ENCODE peak calls at places on chromosomes 7 and 10, in four cellular contexts. E, Q, W and F are unnamed samples.
A peak's percentile ranks its signal among the peaks of the same experiment; 100 is the strongest.

GRCh38 chr7:18820981-18821380 is 296.5 kb downstream of the TWIST1 start:
- DNase-seq in W (no peak), E (no peak), Q (no peak), F (no peak)

GRCh38 chr10:120823251-120823650 is 27.9 kb upstream of the WDR11 start:
- DNase-seq in W (no peak), E (no peak), Q (no peak), F (no peak)

GRCh38 chr7:124100190-124100589 is 67.3 kb upstream of the TMEM229A start:
- DNase-seq in E (no peak), Q (no peak), W (no peak), F (no peak)

GRCh38 chr7:110224643-110225042 is 866.3 kb upstream of the LRRN3 start:
- DNase-seq in E (no peak), Q (no peak), W (no peak), F (no peak)

GRCh38 chr7:100901921-100902332 is 6.2 kb upstream of the ACHE start:
- DNase-seq in E (no peak), W (no peak), Q (no peak), F (no peak)

GRCh38 chr7:20152511-20152910 is 64.7 kb downstream of the MACC1 start:
- DNase-seq in Q (no peak), E (no peak), W (no peak), F (no peak)

GRCh38 chr10:22580711-22581110 is 133.7 kb downstream of the PIP4K2A start:
- DNase-seq in E (no peak), Q (no peak), W (no peak), F (no peak)

GRCh38 chr7:83005410-83005809 is 157.3 kb downstream of the PCLO start:
- DNase-seq in W (no peak), E (no peak), Q (peak; percentile 7), F (no peak)

GRCh38 chr7:14738086-14738485 is 164.5 kb downstream of the DGKB start:
- DNase-seq in W (no peak), Q (no peak), E (no peak), F (no peak)

GRCh38 chr10:108598320-108598695 is 1325.0 kb downstream of the XPNPEP1 start:
- DNase-seq in W (no peak), E (no peak), Q (no peak), F (no peak)

GRCh38 chr10:51886438-51887068 is 187.2 kb upstream of the CSTF2T start:
- DNase-seq in Q (no peak), E (no peak), W (no peak), F (no peak)

GRCh38 chr10:118564652-118565051 is 30.8 kb downstream of the PRLHR start:
- DNase-seq in W (no peak), E (no peak), Q (no peak), F (peak; percentile 40)

GRCh38 chr10:26048756-26049155 is 114.7 kb downstream of the MYO3A start:
- DNase-seq in Q (no peak), W (no peak), E (no peak), F (no peak)

GRCh38 chr10:26046073-26046684 is 112.2 kb downstream of the MYO3A start:
- DNase-seq in W (no peak), E (no peak), Q (no peak), F (no peak)

GRCh38 chr10:26043469-26043868 is 109.4 kb downstream of the MYO3A start:
- DNase-seq in E (no peak), W (no peak), Q (no peak), F (no peak)

GRCh38 chr10:26044123-26044749 is 110.2 kb downstream of the MYO3A start:
- DNase-seq in E (no peak), Q (no peak), W (no peak), F (no peak)
- H3K4me3 ChIP-seq in E (no peak overlapping the region), Q (no peak overlapping the region), W (no peak overlapping the region), F (no peak overlapping the region)

DNA sequence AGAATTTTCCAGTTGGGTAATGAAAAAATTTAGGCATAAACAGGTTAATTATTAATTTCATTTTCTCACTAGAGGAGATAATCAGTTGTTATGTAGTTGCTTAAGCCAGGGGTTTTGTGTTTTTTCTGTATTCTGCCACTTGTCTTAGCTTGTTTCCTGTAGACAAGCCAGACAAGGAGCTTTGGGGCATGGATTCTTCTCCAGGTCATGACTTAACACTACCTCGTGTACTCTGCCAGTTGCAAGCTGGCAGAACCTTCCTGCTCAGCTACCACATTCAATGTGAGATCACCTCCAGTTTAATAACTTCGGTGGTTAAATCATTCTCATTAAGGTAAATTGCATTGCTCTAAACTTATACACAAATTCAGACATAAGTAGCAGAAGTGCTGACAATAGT is 1.8 kb downstream of the CCM2 start:
- DNase-seq in Q (no peak), W (no peak), E (no peak), F (no peak)
- H3K4me3 ChIP-seq in Q (no peak overlapping the region), W (peak overlapping the region; percentile 82), E (no peak overlapping the region), F (no peak overlapping the region)

GRCh38 chr10:11444531-11445228 is 166.8 kb downstream of the USP6NL start:
- DNase-seq in Q (no peak), W (no peak), E (no peak), F (no peak)
- H3K4me3 ChIP-seq in Q (no peak overlapping the region), W (no peak overlapping the region), E (no peak overlapping the region), F (no peak overlapping the region)

GRCh38 chr10:101228682-101229274 is 485 bp downstream of the LBX1 start:
- DNase-seq in W (no peak), Q (no peak), E (no peak), F (no peak)

GRCh38 chr10:101231092-101231491 is 1.8 kb upstream of the LBX1 start:
- DNase-seq in W (no peak), E (no peak), Q (no peak), F (no peak)

GRCh38 chr10:101230185-101230917 is 1.1 kb upstream of the LBX1 start:
- DNase-seq in Q (no peak), E (no peak), W (no peak), F (no peak)

GRCh38 chr10:101227765-101228681 is 1.2 kb downstream of the LBX1 start:
- DNase-seq in Q (no peak), W (no peak), E (no peak), F (no peak)

DNA sequence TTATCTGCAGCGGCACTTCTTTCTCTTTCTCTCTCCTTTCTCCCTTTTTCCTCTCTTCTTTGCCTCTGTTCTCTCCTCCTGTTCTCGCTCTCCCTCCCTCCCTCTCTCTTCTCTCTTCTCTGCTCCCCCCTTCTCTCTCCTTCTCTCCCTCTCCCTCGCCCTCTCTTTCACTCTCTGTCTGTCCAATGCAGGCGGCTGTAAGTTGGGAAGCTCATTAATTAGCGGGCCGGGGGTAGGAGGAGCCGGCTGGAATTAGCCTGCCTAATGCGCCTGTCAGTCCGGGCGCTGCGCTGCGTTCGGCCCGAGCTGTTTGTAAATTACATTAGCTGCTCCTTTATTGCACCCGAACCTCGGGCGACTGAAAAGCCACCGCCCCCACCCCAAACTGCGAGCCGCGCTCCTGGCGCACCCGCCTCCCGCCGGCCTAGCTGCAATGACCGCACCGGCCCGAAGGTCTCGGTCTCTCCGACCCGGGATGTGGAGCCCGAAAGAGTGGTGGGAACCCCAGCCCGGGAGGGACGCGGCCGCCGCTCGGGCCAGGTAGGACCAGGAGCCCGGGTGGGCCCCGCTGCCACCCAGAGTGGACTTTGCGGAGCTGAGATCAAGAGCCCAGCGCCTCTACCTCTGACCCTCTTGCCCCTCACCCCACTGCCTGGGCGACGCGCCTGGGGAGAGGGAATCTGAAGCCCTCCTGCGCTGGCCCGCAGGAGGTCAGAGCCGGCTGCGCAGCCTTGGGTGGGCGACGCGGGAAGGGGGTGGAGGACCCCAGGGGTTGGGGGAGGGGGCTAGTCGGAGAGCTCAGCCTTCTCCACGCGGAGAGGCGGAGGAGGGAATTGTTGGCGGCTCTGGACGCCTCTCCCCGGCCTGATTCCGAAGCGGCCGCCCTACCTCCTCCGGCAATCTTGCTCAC is at the start of gene LBX1:
- DNase-seq in Q (no peak), E (no peak), W (no peak), F (no peak)
- H3K4me3 ChIP-seq in Q (no peak within 1 kb of the TSS), E (peak within 1 kb of the TSS; percentile 51), W (peak within 1 kb of the TSS; percentile 17), F (no peak within 1 kb of the TSS)

GRCh38 chr10:71312840-71313789 is 5.9 kb upstream of the SLC29A3 start:
- DNase-seq in W (no peak), E (peak; percentile 58), Q (no peak), F (peak; percentile 82)
- H3K4me3 ChIP-seq in W (no peak overlapping the region), E (peak overlapping the region; percentile 42), Q (no peak overlapping the region), F (peak overlapping the region; percentile 8)